ENCODE peak calls at places on chromosomes 2 and 18, in nine cellular contexts. B is esophagus muscularis mucosa, Z is HCT116, Y is SK-N-SH, V is HepG2, I is vagina, P is Panc1, G is endothelial cell of umbilical vein, M is upper lobe of left lung. D is an unnamed sample. For H3K4me1, the result is how much of the 10 kb centered on the place peaks cover.

GRCh38 chr2:57720728-57721627 is 325.6 kb upstream of the VRK2 start:
- DNase-seq in B (no peak), I (no peak), V (peak), Y (peak), G (peak), Z (peak), P (peak), M (no peak), D (no peak)

GRCh38 chr2:231985823-231986261 is 24.3 kb downstream of the DIS3L2 start:
- DNase-seq in G (no peak), Y (no peak), B (no peak), V (no peak), P (no peak), Z (peak), M (no peak), I (no peak), D (peak)

GRCh38 chr2:70868970-70869369 is 33.4 kb upstream of the CD207 start:
- DNase-seq in P (no peak), G (no peak), Y (no peak), B (peak), V (no peak), M (no peak), Z (no peak), I (no peak), D (no peak)

GRCh38 chr2:215436705-215437570 is 1.1 kb upstream of the FN1 start:
- DNase-seq in B (no peak), Z (no peak), V (no peak), P (no peak), I (no peak), G (peak), M (no peak), Y (no peak), D (no peak)

GRCh38 chr18:10851824-10852225 is 297.5 kb downstream of the PIEZO2 start:
- DNase-seq in Y (peak), P (peak), Z (peak), I (no peak), B (no peak), M (no peak), G (peak), V (peak), D (no peak)

GRCh38 chr2:237501892-237502513 is 15.0 kb downstream of the MLPH start:
- DNase-seq in Z (no peak), G (peak), Y (no peak), M (no peak), V (no peak), I (no peak), P (no peak), B (no peak), D (no peak)

GRCh38 chr18:27135504-27136207 is 49.5 kb downstream of the CHST9 start:
- DNase-seq in V (no peak), G (no peak), Z (no peak), P (no peak), M (no peak), I (no peak), B (no peak), Y (no peak), D (no peak)

GRCh38 chr2:86027196-86027912 is 78.3 kb downstream of the POLR1A start:
- DNase-seq in B (no peak), V (no peak), P (no peak), Y (no peak), G (no peak), Z (no peak), I (no peak), M (no peak), D (no peak)

GRCh38 chr2:120355867-120356266 is 9.9 kb downstream of the INHBB start:
- DNase-seq in B (no peak), I (no peak), M (no peak), P (no peak), V (no peak), Z (no peak), G (no peak), Y (no peak), D (no peak)

GRCh38 chr2:85839461-85839860 is 49.3 kb downstream of the ST3GAL5 start:
- DNase-seq in Y (no peak), P (no peak), G (no peak), B (peak), M (peak), V (no peak), Z (no peak), I (no peak), D (no peak)

GRCh38 chr2:19839438-19839837 is 62.3 kb downstream of the TTC32 start:
- DNase-seq in V (no peak), I (peak), M (no peak), Z (no peak), Y (no peak), B (peak), P (no peak), G (no peak), D (no peak)

GRCh38 chr2:66899109-66899508 is 464.2 kb downstream of the MEIS1 start:
- DNase-seq in P (no peak), M (no peak), B (no peak), Z (no peak), I (no peak), G (no peak), Y (no peak), V (no peak), D (no peak)

GRCh38 chr18:33757037-33757436 is 179.0 kb downstream of the ASXL3 start:
- DNase-seq in V (no peak), Y (no peak), M (no peak), G (no peak), B (no peak), Z (no peak), P (no peak), I (no peak), D (no peak)

GRCh38 chr2:121520641-121520994 is 10.1 kb upstream of the RNU4ATAC start:
- DNase-seq in Z (no peak), M (no peak), G (no peak), P (no peak), Y (no peak), V (no peak), B (no peak), I (no peak), D (no peak)

GRCh38 chr18:58005885-58006523 is 38.0 kb upstream of the NEDD4L start:
- DNase-seq in M (no peak), Y (no peak), G (no peak), I (no peak), P (no peak), V (no peak), Z (peak), B (no peak), D (no peak)

GRCh38 chr18:79911009-79911870 is 40.2 kb downstream of the SLC66A2 start:
- DNase-seq in I (peak), M (peak), V (no peak), B (peak), Y (no peak), P (no peak), G (no peak), Z (no peak), D (peak)

GRCh38 chr2:46849080-46849715 is 66.4 kb downstream of the MCFD2 start:
- DNase-seq in V (peak), M (no peak), I (no peak), B (no peak), G (peak), Z (no peak), Y (no peak), P (no peak), D (no peak)

GRCh38 chr18:49904871-49905555 is 91.7 kb upstream of the ACAA2 start:
- DNase-seq in G (no peak), B (no peak), Y (no peak), Z (no peak), M (no peak), V (no peak), I (no peak), P (no peak), D (no peak)

GRCh38 chr2:68115965-68116364 is 41.7 kb upstream of the PNO1 start:
- DNase-seq in B (no peak), Z (no peak), M (no peak), P (no peak), I (no peak), Y (no peak), V (no peak), G (no peak), D (no peak)

GRCh38 chr2:70536517-70537060 is 17.0 kb downstream of the TGFA start:
- DNase-seq in Z (no peak), G (no peak), B (no peak), Y (no peak), M (no peak), P (no peak), I (no peak), V (no peak), D (no peak)

GRCh38 chr18:55981712-55982475 is 393.9 kb upstream of the TCF4 start:
- DNase-seq in V (no peak), M (no peak), Y (no peak), B (no peak), Z (no peak), G (no peak), I (no peak), P (no peak), D (no peak)

GRCh38 chr2:206766057-206766930 is 888 bp downstream of the FASTKD2 start:
- DNase-seq in Y (no peak), M (no peak), I (no peak), P (no peak), B (no peak), G (no peak), Z (no peak), V (no peak), D (no peak)

GRCh38 chr2:233323851-233324250 is 16.2 kb downstream of the SAG start:
- DNase-seq in B (no peak), Y (no peak), V (no peak), Z (no peak), P (no peak), I (no peak), G (no peak), M (no peak), D (no peak)

GRCh38 chr2:119387381-119388129 is 20.8 kb downstream of the DBI start:
- DNase-seq in M (no peak), Y (peak), G (peak), Z (no peak), V (peak), P (no peak), B (no peak), I (peak), D (peak)

GRCh38 chr2:23380562-23381065 is 4.4 kb upstream of the KLHL29 start:
- DNase-seq in B (no peak), Z (no peak), V (no peak), M (no peak), G (peak), P (peak), I (no peak), Y (no peak), D (no peak)

GRCh38 chr2:230244211-230244610 is 18.7 kb downstream of the SP140 start:
- DNase-seq in P (no peak), Y (no peak), B (no peak), M (no peak), Z (no peak), V (no peak), G (no peak), I (no peak), D (no peak)

GRCh38 chr2:15588329-15588919 is 3.2 kb upstream of the DDX1 start:
- DNase-seq in Y (peak), Z (peak), V (peak), I (no peak), M (no peak), G (peak), B (no peak), P (peak), D (no peak)

GRCh38 chr2:176500921-176501320 is 231.7 kb downstream of the MTX2 start:
- DNase-seq in Z (no peak), Y (no peak), I (no peak), V (no peak), P (no peak), G (peak), M (no peak), B (no peak), D (no peak)

GRCh38 chr2:68193774-68194372 is 36.2 kb downstream of the PNO1 start:
- DNase-seq in Z (no peak), I (no peak), P (no peak), M (no peak), V (no peak), B (no peak), Y (no peak), G (peak), D (no peak)

GRCh38 chr2:20421988-20422678 is 24.7 kb upstream of the RHOB start:
- DNase-seq in Z (no peak), P (no peak), V (no peak), B (no peak), Y (no peak), M (peak), G (no peak), I (peak), D (peak)

GRCh38 chr18:27202771-27203170 is 17.7 kb upstream of the CHST9 start:
- DNase-seq in G (no peak), Z (no peak), M (no peak), B (no peak), V (no peak), Y (no peak), P (no peak), I (no peak), D (no peak)

DNA sequence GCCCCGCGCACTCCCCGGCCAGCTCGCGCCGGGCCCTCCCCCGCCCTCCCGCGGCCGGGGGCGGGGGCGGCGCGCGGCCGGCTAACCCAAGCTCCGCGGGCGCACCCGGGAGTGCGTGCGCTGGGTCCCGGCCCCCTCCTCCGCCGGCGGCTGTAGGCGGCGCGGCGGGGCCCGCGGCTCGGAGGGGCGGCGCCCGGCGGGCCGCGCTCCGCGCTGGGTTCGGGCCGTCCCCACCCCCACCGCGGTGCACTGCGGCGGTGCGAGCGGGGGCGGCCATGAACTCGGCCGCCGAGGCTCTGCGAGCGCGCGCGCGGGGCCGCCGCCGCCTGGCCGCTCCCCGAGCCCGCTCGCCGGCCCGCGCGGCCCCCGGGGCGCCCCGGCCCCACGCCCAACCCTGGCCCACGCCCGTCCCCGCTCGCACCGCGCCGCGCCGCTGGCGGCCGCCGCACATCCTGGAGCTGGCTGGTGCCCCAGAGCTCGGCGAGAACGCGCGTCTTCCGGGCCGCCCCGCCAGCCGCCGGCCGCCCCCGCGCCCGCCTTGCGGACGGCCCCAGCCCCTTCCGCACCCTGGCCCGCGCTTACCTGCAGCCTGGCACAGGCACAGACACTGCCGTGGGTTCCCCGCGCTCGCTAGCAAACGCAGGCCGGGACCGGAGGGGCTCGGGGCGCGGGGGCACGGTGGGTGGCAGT is at the start of gene ZBTB14:
- DNase-seq in I (no peak), Z (no peak), B (no peak), G (no peak), M (peak), Y (peak), P (no peak), V (peak), D (peak)
- TF ChIP-seq POLR2AphosphoS5 in I (no peak), Z (no peak), B (no peak), G (peak), M (no peak), Y (no peak), P (no peak), V (no peak), D (no peak)

GRCh38 chr2:102674836-102675235 is 55.5 kb downstream of the SLC9A2 start:
- DNase-seq in M (no peak), G (no peak), V (no peak), B (no peak), I (no peak), P (no peak), Y (no peak), Z (no peak), D (no peak)
- H3K4me1 ChIP-seq in M (under half), G (under half), V (under half), B (under half), I (under half), P (under half), Y (under half), Z (under half), D (under half)

DNA sequence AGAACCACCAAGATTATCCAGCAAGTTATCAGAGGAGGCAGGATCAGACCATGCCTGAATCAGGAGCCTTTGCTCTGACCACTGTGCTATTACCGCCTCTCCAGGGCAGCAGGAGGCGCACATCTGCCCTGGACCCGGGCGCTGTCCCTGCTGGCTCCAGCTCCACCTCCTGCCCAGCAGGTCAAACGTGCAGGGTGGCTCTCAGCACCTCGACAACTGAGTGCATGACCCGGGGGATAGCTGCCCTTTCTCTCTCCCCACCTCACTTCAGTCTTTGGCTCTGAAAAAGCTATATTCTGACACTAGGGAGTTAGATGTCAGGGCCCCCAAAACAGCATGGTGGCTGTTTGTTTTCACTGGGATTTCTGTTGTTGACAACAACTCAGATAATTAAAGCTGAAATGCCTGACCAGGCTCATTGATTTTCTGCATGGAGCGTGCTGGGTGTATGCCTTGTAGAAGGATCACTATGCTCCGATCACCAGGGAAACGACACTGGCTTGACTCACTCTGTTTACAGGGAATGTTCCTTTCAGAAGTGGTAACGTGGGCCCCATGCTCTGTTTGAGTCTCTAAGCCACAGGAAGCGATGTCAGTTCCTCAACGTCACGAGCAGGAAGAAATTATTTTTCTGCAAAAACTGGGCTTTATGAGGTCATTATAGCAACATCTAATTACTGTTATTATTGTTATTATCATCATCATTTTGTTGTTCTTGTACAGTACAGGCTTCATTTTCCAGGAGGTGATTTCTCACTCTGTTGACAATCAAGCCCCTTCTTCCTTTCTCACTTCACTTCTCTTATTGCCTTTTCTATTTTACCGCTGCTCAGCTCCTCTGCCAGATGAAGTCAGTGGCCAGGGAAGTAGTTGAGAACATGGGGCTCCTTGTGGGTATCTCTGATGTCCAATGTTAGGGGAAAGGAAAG is 125.6 kb downstream of the PLB1 start:
- DNase-seq in Z (peak), P (peak), M (peak), V (peak), I (no peak), G (peak), Y (peak), B (peak), D (peak)
- TF ChIP-seq POLR2AphosphoS5 in Z (peak), P (no peak), M (peak), V (no peak), I (peak), G (peak), Y (no peak), B (peak), D (peak)

GRCh38 chr2:109222825-109223471 is 93.9 kb downstream of the SH3RF3 start:
- DNase-seq in G (no peak), Y (no peak), B (no peak), P (no peak), I (no peak), V (no peak), M (no peak), Z (no peak), D (no peak)

GRCh38 chr2:109218792-109219126 is 89.8 kb downstream of the SH3RF3 start:
- DNase-seq in B (no peak), G (no peak), I (no peak), Y (no peak), V (no peak), P (no peak), Z (no peak), M (no peak), D (no peak)

GRCh38 chr2:109225170-109225775 is 96.3 kb downstream of the SH3RF3 start:
- DNase-seq in Y (no peak), V (no peak), P (no peak), B (no peak), M (no peak), I (peak), G (no peak), Z (no peak), D (no peak)

GRCh38 chr2:109223490-109223889 is 94.5 kb downstream of the SH3RF3 start:
- DNase-seq in P (no peak), B (no peak), G (no peak), V (no peak), I (no peak), Z (no peak), Y (no peak), M (no peak), D (no peak)

DNA sequence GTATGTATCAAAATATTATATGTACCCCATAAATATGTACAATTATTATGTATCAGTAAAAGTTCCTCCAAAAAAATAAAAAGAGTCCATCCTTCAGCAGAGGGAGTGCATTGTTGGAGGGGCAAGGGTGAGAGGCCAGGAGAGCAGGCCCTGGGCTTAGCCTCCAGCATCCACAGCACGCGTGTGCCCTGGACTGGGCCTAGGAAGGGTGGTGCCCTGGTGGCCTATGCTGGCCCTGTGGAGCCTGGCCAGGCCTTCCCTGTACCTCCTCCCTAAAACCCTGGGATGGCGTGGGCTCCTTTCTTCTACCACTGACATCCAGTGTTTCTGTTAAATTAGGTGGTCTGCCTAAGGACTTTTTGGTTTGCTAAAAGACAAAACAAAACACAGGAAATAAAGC is 93.4 kb downstream of the SH3RF3 start:
- DNase-seq in V (no peak), Z (no peak), P (no peak), B (no peak), G (no peak), I (no peak), Y (no peak), M (no peak), D (no peak)
- H3K4me1 ChIP-seq in V (under half), Z (under half), P (under half), B (under half), G (under half), I (under half), Y (under half), M (under half), D (under half)

GRCh38 chr2:240351088-240351741 is 84.2 kb upstream of the GPC1 start:
- DNase-seq in Z (no peak), Y (peak), G (no peak), V (no peak), I (no peak), M (no peak), P (no peak), B (no peak), D (no peak)
- TF ChIP-seq POLR2AphosphoS5 in Z (no peak), Y (no peak), G (no peak), V (no peak), I (no peak), M (no peak), P (no peak), B (no peak), D (no peak)

D was measured in breast epithelium.